ENCODE peak calls at places on chromosomes 5 and 9, in ten cellular contexts. G, Q, S, J, C, I, Y, B, U and E are unnamed samples.

GRCh38 chr5:136133416-136134383 is 1.1 kb downstream of the SMAD5 start:
- DNase-seq in C (peak; percentile 74), I (no peak), Y (peak; percentile 19), U (peak; percentile 62), B (peak; percentile 26), Q (peak; percentile 48), J (peak; percentile 37), S (no peak), G (peak; percentile 2), E (no peak)

GRCh38 chr9:113187935-113188595 is 33.0 kb downstream of the FKBP15 start:
- DNase-seq in I (no peak), U (peak; percentile 95), Y (peak; percentile 75), S (peak; percentile 2), Q (peak; percentile 54), C (peak; percentile 91), J (peak; percentile 17), B (peak; percentile 71), G (no peak), E (no peak)

GRCh38 chr9:118896356-118897000 is 472.8 kb downstream of the BRINP1 start:
- DNase-seq in I (no peak), U (no peak), S (no peak), C (no peak), Y (no peak), J (no peak), G (no peak), B (no peak), Q (no peak), E (no peak)

GRCh38 chr5:149473441-149473840 is 77.8 kb downstream of the CSNK1A1 start:
- DNase-seq in J (no peak), G (no peak), U (no peak), Q (no peak), B (no peak), I (no peak), C (no peak), Y (no peak), S (no peak), E (no peak)

GRCh38 chr9:83955985-83956287 is 24.1 kb downstream of the HNRNPK start:
- DNase-seq in G (peak; percentile 13), Q (no peak), Y (no peak), C (no peak), I (no peak), B (no peak), S (no peak), U (no peak), J (peak; percentile 46), E (peak; percentile 14)

GRCh38 chr5:14777187-14777586 is 94.4 kb downstream of the ANKH start:
- DNase-seq in S (no peak), Q (no peak), I (no peak), J (no peak), C (no peak), Y (no peak), G (no peak), B (no peak), U (no peak), E (no peak)

GRCh38 chr5:74185599-74185998 is 454.9 kb downstream of the ENC1 start:
- DNase-seq in Q (no peak), Y (no peak), S (no peak), J (no peak), B (no peak), G (no peak), U (no peak), I (no peak), C (no peak), E (no peak)

GRCh38 chr5:111834926-111835599 is 78.1 kb upstream of the NREP start:
- DNase-seq in B (no peak), J (no peak), Q (no peak), S (no peak), U (peak; percentile 31), Y (no peak), I (no peak), C (peak; percentile 33), G (no peak), E (no peak)

GRCh38 chr9:103104101-103104500 is 109.0 kb downstream of the CYLC2 start:
- DNase-seq in Y (no peak), J (no peak), B (no peak), C (no peak), S (no peak), Q (no peak), G (no peak), I (no peak), U (no peak), E (no peak)

GRCh38 chr5:55140908-55141665 is 18.9 kb upstream of the GPX8 start:
- DNase-seq in B (no peak), I (no peak), U (no peak), J (no peak), G (no peak), S (no peak), Q (no peak), C (no peak), Y (no peak), E (no peak)

GRCh38 chr5:139904566-139905400 is 109.2 kb downstream of the PSD2 start:
- DNase-seq in S (no peak), C (no peak), I (no peak), U (peak; percentile 2), G (no peak), Y (no peak), Q (no peak), B (no peak), J (no peak), E (no peak)

GRCh38 chr5:133932441-133933168 is 35.8 kb downstream of the C5orf15 start:
- DNase-seq in B (no peak), G (no peak), S (peak; percentile 82), U (no peak), Q (no peak), C (no peak), J (no peak), I (no peak), Y (no peak), E (no peak)